ENCODE peak calls at places on chromosome 10, in eight cellular contexts. One of them, this sample, is unnamed.

GRCh38 chr10:98384531-98385133 is 30.4 kb downstream of the PYROXD2 start:
- DNase-seq in endothelial cell of umbilical vein: no peak
- DNase-seq in upper lobe of right lung: no peak
- DNase-seq in thoracic aorta: no peak
- DNase-seq in WTC11: no peak
- DNase-seq in fibroblast of lung: no peak
- DNase-seq in HFF-Myc: no peak
- DNase-seq in bronchial epithelial cell: no peak
- DNase-seq in this sample: no peak

GRCh38 chr10:122462533-122463465 is 1.4 kb downstream of the HTRA1 start:
- DNase-seq in upper lobe of right lung: no peak
- DNase-seq in fibroblast of lung: peak
- DNase-seq in HFF-Myc: no peak
- DNase-seq in endothelial cell of umbilical vein: peak
- DNase-seq in bronchial epithelial cell: no peak
- DNase-seq in thoracic aorta: no peak
- DNase-seq in WTC11: no peak
- DNase-seq in this sample: no peak

GRCh38 chr10:47261121-47261520 is 38.9 kb upstream of the GDF10 start:
- DNase-seq in thoracic aorta: no peak
- DNase-seq in HFF-Myc: no peak
- DNase-seq in endothelial cell of umbilical vein: no peak
- DNase-seq in upper lobe of right lung: no peak
- DNase-seq in fibroblast of lung: no peak
- DNase-seq in bronchial epithelial cell: no peak
- DNase-seq in WTC11: no peak
- DNase-seq in this sample: no peak

GRCh38 chr10:119724630-119725549 is 960 bp upstream of the INPP5F start:
- DNase-seq in bronchial epithelial cell: peak
- DNase-seq in fibroblast of lung: peak
- DNase-seq in HFF-Myc: no peak
- DNase-seq in thoracic aorta: no peak
- DNase-seq in WTC11: no peak
- DNase-seq in endothelial cell of umbilical vein: peak
- DNase-seq in upper lobe of right lung: no peak
- DNase-seq in this sample: no peak

GRCh38 chr10:117936136-117936535 is 110.6 kb downstream of the RAB11FIP2 start:
- DNase-seq in fibroblast of lung: no peak
- DNase-seq in endothelial cell of umbilical vein: no peak
- DNase-seq in HFF-Myc: peak
- DNase-seq in upper lobe of right lung: peak
- DNase-seq in WTC11: no peak
- DNase-seq in bronchial epithelial cell: peak
- DNase-seq in thoracic aorta: no peak
- DNase-seq in this sample: peak

GRCh38 chr10:2207246-2207922 is 470.1 kb upstream of the ADARB2 start:
- DNase-seq in HFF-Myc: no peak
- DNase-seq in upper lobe of right lung: no peak
- DNase-seq in thoracic aorta: no peak
- DNase-seq in WTC11: no peak
- DNase-seq in fibroblast of lung: no peak
- DNase-seq in endothelial cell of umbilical vein: no peak
- DNase-seq in bronchial epithelial cell: no peak
- DNase-seq in this sample: no peak

GRCh38 chr10:116470768-116471415 is 43.2 kb downstream of the PNLIPRP3 start:
- DNase-seq in upper lobe of right lung: no peak
- DNase-seq in bronchial epithelial cell: peak
- DNase-seq in thoracic aorta: no peak
- DNase-seq in HFF-Myc: peak
- DNase-seq in WTC11: peak
- DNase-seq in endothelial cell of umbilical vein: no peak
- DNase-seq in fibroblast of lung: no peak
- DNase-seq in this sample: no peak

GRCh38 chr10:70695241-70696030 is 23.1 kb downstream of the ADAMTS14 start:
- DNase-seq in bronchial epithelial cell: no peak
- DNase-seq in upper lobe of right lung: no peak
- DNase-seq in thoracic aorta: no peak
- DNase-seq in fibroblast of lung: no peak
- DNase-seq in HFF-Myc: no peak
- DNase-seq in WTC11: no peak
- DNase-seq in endothelial cell of umbilical vein: no peak
- DNase-seq in this sample: no peak

GRCh38 chr10:43902842-43903241 is 254.2 kb upstream of the ZNF32 start:
- DNase-seq in HFF-Myc: no peak
- DNase-seq in fibroblast of lung: no peak
- DNase-seq in WTC11: no peak
- DNase-seq in upper lobe of right lung: no peak
- DNase-seq in endothelial cell of umbilical vein: no peak
- DNase-seq in thoracic aorta: no peak
- DNase-seq in bronchial epithelial cell: no peak
- DNase-seq in this sample: no peak

GRCh38 chr10:73096452-73097304 is at the start of gene P4HA1:
- DNase-seq in bronchial epithelial cell: peak
- DNase-seq in fibroblast of lung: peak
- DNase-seq in WTC11: peak
- DNase-seq in upper lobe of right lung: peak
- DNase-seq in thoracic aorta: peak
- DNase-seq in endothelial cell of umbilical vein: peak
- DNase-seq in HFF-Myc: peak
- DNase-seq in this sample: peak

GRCh38 chr10:36738738-36739431 is 386.5 kb upstream of the ANKRD30A start:
- DNase-seq in thoracic aorta: no peak
- DNase-seq in HFF-Myc: no peak
- DNase-seq in WTC11: no peak
- DNase-seq in fibroblast of lung: no peak
- DNase-seq in bronchial epithelial cell: peak
- DNase-seq in upper lobe of right lung: no peak
- DNase-seq in endothelial cell of umbilical vein: no peak
- DNase-seq in this sample: no peak

GRCh38 chr10:95336702-95337101 is 45.9 kb upstream of the PDLIM1 start:
- DNase-seq in WTC11: no peak
- DNase-seq in endothelial cell of umbilical vein: no peak
- DNase-seq in thoracic aorta: no peak
- DNase-seq in HFF-Myc: no peak
- DNase-seq in bronchial epithelial cell: no peak
- DNase-seq in upper lobe of right lung: no peak
- DNase-seq in fibroblast of lung: no peak
- DNase-seq in this sample: no peak

GRCh38 chr10:98858525-98858924 is 377.1 kb downstream of the HPSE2 start:
- DNase-seq in thoracic aorta: no peak
- DNase-seq in endothelial cell of umbilical vein: no peak
- DNase-seq in bronchial epithelial cell: peak
- DNase-seq in WTC11: peak
- DNase-seq in fibroblast of lung: peak
- DNase-seq in HFF-Myc: no peak
- DNase-seq in upper lobe of right lung: no peak
- DNase-seq in this sample: no peak

GRCh38 chr10:35336084-35336831 is at the start of gene CCNY:
- DNase-seq in endothelial cell of umbilical vein: peak
- DNase-seq in WTC11: peak
- DNase-seq in upper lobe of right lung: peak
- DNase-seq in HFF-Myc: no peak
- DNase-seq in thoracic aorta: peak
- DNase-seq in fibroblast of lung: peak
- DNase-seq in bronchial epithelial cell: no peak
- DNase-seq in this sample: no peak

GRCh38 chr10:112475565-112476233 is 28.7 kb downstream of the VTI1A start:
- DNase-seq in upper lobe of right lung: no peak
- DNase-seq in thoracic aorta: no peak
- DNase-seq in bronchial epithelial cell: peak
- DNase-seq in fibroblast of lung: peak
- DNase-seq in HFF-Myc: no peak
- DNase-seq in endothelial cell of umbilical vein: peak
- DNase-seq in WTC11: no peak
- DNase-seq in this sample: no peak

GRCh38 chr10:36033808-36034207 is 391.7 kb upstream of the FZD8 start:
- DNase-seq in fibroblast of lung: no peak
- DNase-seq in endothelial cell of umbilical vein: no peak
- DNase-seq in WTC11: no peak
- DNase-seq in bronchial epithelial cell: no peak
- DNase-seq in HFF-Myc: no peak
- DNase-seq in upper lobe of right lung: no peak
- DNase-seq in thoracic aorta: no peak
- DNase-seq in this sample: no peak

GRCh38 chr10:104054430-104054829 is 31.2 kb downstream of the COL17A1 start:
- DNase-seq in HFF-Myc: peak
- DNase-seq in thoracic aorta: no peak
- DNase-seq in upper lobe of right lung: no peak
- DNase-seq in fibroblast of lung: no peak
- DNase-seq in bronchial epithelial cell: peak
- DNase-seq in endothelial cell of umbilical vein: peak
- DNase-seq in WTC11: no peak
- DNase-seq in this sample: peak

GRCh38 chr10:97195654-97196212 is 10.0 kb upstream of the SLIT1 start:
- DNase-seq in HFF-Myc: no peak
- DNase-seq in upper lobe of right lung: no peak
- DNase-seq in endothelial cell of umbilical vein: no peak
- DNase-seq in WTC11: no peak
- DNase-seq in bronchial epithelial cell: no peak
- DNase-seq in fibroblast of lung: no peak
- DNase-seq in thoracic aorta: no peak
- DNase-seq in this sample: no peak

GRCh38 chr10:99711129-99711719 is 20.7 kb downstream of the COX15 start:
- DNase-seq in upper lobe of right lung: no peak
- DNase-seq in thoracic aorta: no peak
- DNase-seq in bronchial epithelial cell: peak
- DNase-seq in HFF-Myc: peak
- DNase-seq in fibroblast of lung: peak
- DNase-seq in WTC11: no peak
- DNase-seq in endothelial cell of umbilical vein: peak
- DNase-seq in this sample: no peak

GRCh38 chr10:116774728-116775151 is 32.4 kb upstream of the HSPA12A start:
- DNase-seq in WTC11: no peak
- DNase-seq in endothelial cell of umbilical vein: no peak
- DNase-seq in fibroblast of lung: no peak
- DNase-seq in bronchial epithelial cell: peak
- DNase-seq in upper lobe of right lung: no peak
- DNase-seq in HFF-Myc: no peak
- DNase-seq in thoracic aorta: no peak
- DNase-seq in this sample: no peak

GRCh38 chr10:63722537-63722936 is 201.3 kb downstream of the REEP3 start:
- DNase-seq in bronchial epithelial cell: no peak
- DNase-seq in thoracic aorta: peak
- DNase-seq in fibroblast of lung: peak
- DNase-seq in HFF-Myc: no peak
- DNase-seq in upper lobe of right lung: no peak
- DNase-seq in endothelial cell of umbilical vein: peak
- DNase-seq in WTC11: no peak
- DNase-seq in this sample: no peak

GRCh38 chr10:86411281-86411841 is 44.8 kb upstream of the GRID1 start:
- DNase-seq in HFF-Myc: peak
- DNase-seq in fibroblast of lung: peak
- DNase-seq in endothelial cell of umbilical vein: peak
- DNase-seq in bronchial epithelial cell: no peak
- DNase-seq in thoracic aorta: no peak
- DNase-seq in WTC11: no peak
- DNase-seq in upper lobe of right lung: no peak
- DNase-seq in this sample: peak

GRCh38 chr10:51462076-51462779 is 237.2 kb downstream of the CSTF2T start:
- DNase-seq in fibroblast of lung: peak
- DNase-seq in HFF-Myc: no peak
- DNase-seq in upper lobe of right lung: no peak
- DNase-seq in WTC11: no peak
- DNase-seq in bronchial epithelial cell: peak
- DNase-seq in thoracic aorta: no peak
- DNase-seq in endothelial cell of umbilical vein: peak
- DNase-seq in this sample: peak

GRCh38 chr10:127498081-127498480 is 51.0 kb upstream of the NPS start:
- DNase-seq in thoracic aorta: no peak
- DNase-seq in endothelial cell of umbilical vein: no peak
- DNase-seq in HFF-Myc: no peak
- DNase-seq in bronchial epithelial cell: no peak
- DNase-seq in upper lobe of right lung: no peak
- DNase-seq in fibroblast of lung: no peak
- DNase-seq in WTC11: no peak
- DNase-seq in this sample: no peak

GRCh38 chr10:127496045-127496444 is 53.1 kb upstream of the NPS start:
- DNase-seq in thoracic aorta: no peak
- DNase-seq in bronchial epithelial cell: no peak
- DNase-seq in fibroblast of lung: no peak
- DNase-seq in HFF-Myc: no peak
- DNase-seq in upper lobe of right lung: no peak
- DNase-seq in endothelial cell of umbilical vein: no peak
- DNase-seq in WTC11: no peak
- DNase-seq in this sample: no peak

GRCh38 chr10:127492607-127493250 is 56.4 kb upstream of the NPS start:
- DNase-seq in endothelial cell of umbilical vein: no peak
- DNase-seq in WTC11: peak
- DNase-seq in upper lobe of right lung: no peak
- DNase-seq in HFF-Myc: no peak
- DNase-seq in fibroblast of lung: no peak
- DNase-seq in thoracic aorta: no peak
- DNase-seq in bronchial epithelial cell: no peak
- DNase-seq in this sample: no peak
- TF ChIP-seq CTCF in endothelial cell of umbilical vein: no peak
- TF ChIP-seq CTCF in WTC11: no peak
- TF ChIP-seq CTCF in upper lobe of right lung: no peak
- TF ChIP-seq CTCF in HFF-Myc: peak
- TF ChIP-seq CTCF in fibroblast of lung: no peak
- TF ChIP-seq CTCF in thoracic aorta: no peak
- TF ChIP-seq CTCF in bronchial epithelial cell: peak
- TF ChIP-seq CTCF in this sample: peak

GRCh38 chr10:126387041-126387908 is 1.0 kb downstream of the ADAM12 start:
- DNase-seq in bronchial epithelial cell: peak
- DNase-seq in fibroblast of lung: peak
- DNase-seq in upper lobe of right lung: peak
- DNase-seq in WTC11: peak
- DNase-seq in thoracic aorta: no peak
- DNase-seq in endothelial cell of umbilical vein: peak
- DNase-seq in HFF-Myc: no peak
- DNase-seq in this sample: peak
- TF ChIP-seq CTCF in bronchial epithelial cell: peak
- TF ChIP-seq CTCF in fibroblast of lung: peak
- TF ChIP-seq CTCF in upper lobe of right lung: peak
- TF ChIP-seq CTCF in WTC11: peak
- TF ChIP-seq CTCF in thoracic aorta: peak
- TF ChIP-seq CTCF in endothelial cell of umbilical vein: peak
- TF ChIP-seq CTCF in HFF-Myc: peak
- TF ChIP-seq CTCF in this sample: peak

GRCh38 chr10:30018512-30018911 is 40.9 kb downstream of the JCAD start:
- DNase-seq in fibroblast of lung: no peak
- DNase-seq in thoracic aorta: no peak
- DNase-seq in endothelial cell of umbilical vein: no peak
- DNase-seq in upper lobe of right lung: peak
- DNase-seq in bronchial epithelial cell: no peak
- DNase-seq in WTC11: no peak
- DNase-seq in HFF-Myc: no peak
- DNase-seq in this sample: no peak
- TF ChIP-seq CTCF in fibroblast of lung: peak
- TF ChIP-seq CTCF in thoracic aorta: peak
- TF ChIP-seq CTCF in endothelial cell of umbilical vein: no peak
- TF ChIP-seq CTCF in upper lobe of right lung: no peak
- TF ChIP-seq CTCF in bronchial epithelial cell: no peak
- TF ChIP-seq CTCF in WTC11: no peak
- TF ChIP-seq CTCF in HFF-Myc: no peak
- TF ChIP-seq CTCF in this sample: no peak

DNA sequence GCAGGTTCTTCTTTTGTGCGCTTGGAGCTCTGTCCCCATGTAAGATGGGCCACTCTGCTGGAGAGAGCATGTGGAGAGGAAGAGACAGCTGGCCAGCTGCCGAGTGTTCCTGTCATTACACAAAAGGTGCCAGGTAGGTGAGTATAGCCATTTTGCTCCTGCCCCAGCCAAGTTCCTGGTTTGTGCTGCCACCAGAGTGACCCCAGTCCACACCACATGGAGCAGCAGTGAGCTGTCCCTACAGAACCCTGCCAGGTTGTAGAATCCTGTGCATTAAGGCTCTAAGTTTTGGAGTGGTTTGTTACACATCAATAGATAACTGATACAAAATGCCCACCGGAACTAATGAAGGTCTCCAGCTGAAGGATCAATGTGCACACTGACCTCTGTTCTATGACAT is 84.6 kb upstream of the GHITM start:
- DNase-seq in endothelial cell of umbilical vein: no peak
- DNase-seq in WTC11: peak
- DNase-seq in HFF-Myc: no peak
- DNase-seq in bronchial epithelial cell: no peak
- DNase-seq in fibroblast of lung: no peak
- DNase-seq in thoracic aorta: no peak
- DNase-seq in upper lobe of right lung: no peak
- DNase-seq in this sample: no peak
- TF ChIP-seq CTCF in endothelial cell of umbilical vein: no peak
- TF ChIP-seq CTCF in WTC11: no peak
- TF ChIP-seq CTCF in HFF-Myc: no peak
- TF ChIP-seq CTCF in bronchial epithelial cell: no peak
- TF ChIP-seq CTCF in fibroblast of lung: no peak
- TF ChIP-seq CTCF in thoracic aorta: no peak
- TF ChIP-seq CTCF in upper lobe of right lung: no peak
- TF ChIP-seq CTCF in this sample: peak